ENCODE peak calls at places on chromosomes 1 and 21, in four cellular contexts. E is GM23338, B is K562, Q is HepG2. A is an unnamed sample.

GRCh38 chr1:36160949-36161485 is 5.1 kb downstream of the MAP7D1 start:
- DNase-seq in B (peak), E (peak), Q (no peak), A (no peak)

GRCh38 chr1:90475623-90476022 is 241.5 kb downstream of the BARHL2 start:
- DNase-seq in E (peak), B (peak), Q (no peak), A (no peak)

GRCh38 chr21:41711416-41712023 is 55.3 kb downstream of the RIPK4 start:
- DNase-seq in E (no peak), B (no peak), Q (no peak), A (no peak)

GRCh38 chr1:161198206-161198876 is 513 bp downstream of the ADAMTS4 start:
- DNase-seq in E (peak), B (peak), Q (peak), A (no peak)

GRCh38 chr1:2975466-2976179 is 45.6 kb upstream of the ACTRT2 start:
- DNase-seq in Q (no peak), B (no peak), E (no peak), A (no peak)

GRCh38 chr1:4004635-4005430 is 104.8 kb upstream of the C1orf174 start:
- DNase-seq in Q (no peak), B (no peak), E (no peak), A (no peak)

GRCh38 chr1:162185299-162185698 is 115.8 kb downstream of the NOS1AP start:
- DNase-seq in Q (no peak), B (peak), E (no peak), A (no peak)

GRCh38 chr1:112866151-112866550 is 89.8 kb downstream of the SLC16A1 start:
- DNase-seq in Q (no peak), B (no peak), E (no peak), A (no peak)

GRCh38 chr1:935751-936231 is 12.1 kb downstream of the SAMD11 start:
- DNase-seq in E (peak), B (peak), Q (no peak), A (no peak)

GRCh38 chr1:54291276-54292014 is 91.5 kb downstream of the MRPL37 start:
- DNase-seq in B (no peak), Q (no peak), E (no peak), A (no peak)

GRCh38 chr1:207221934-207222351 is 99.5 kb upstream of the CD55 start:
- DNase-seq in E (no peak), B (peak), Q (no peak), A (no peak)

GRCh38 chr1:91513160-91513559 is 12.5 kb downstream of the CDC7 start:
- DNase-seq in Q (no peak), E (no peak), B (no peak), A (no peak)

GRCh38 chr1:170321113-170321512 is 175.4 kb downstream of the NTMT2 start:
- DNase-seq in E (no peak), B (no peak), Q (no peak), A (no peak)

GRCh38 chr1:53580739-53581475 is 121.7 kb downstream of the DMRTB1 start:
- DNase-seq in Q (no peak), B (no peak), E (no peak), A (no peak)

GRCh38 chr1:119220980-119221379 is 80.5 kb upstream of the WARS2 start:
- DNase-seq in Q (no peak), B (no peak), E (no peak), A (no peak)

GRCh38 chr1:28208818-28209441 is 23.9 kb downstream of the DNAJC8 start:
- DNase-seq in E (peak), B (peak), Q (peak), A (peak)

GRCh38 chr1:33349081-33349759 is 28.3 kb upstream of the A3GALT2 start:
- DNase-seq in B (peak), E (peak), Q (no peak), A (no peak)

GRCh38 chr1:151728151-151728711 is 6.9 kb downstream of the RIIAD1 start:
- DNase-seq in B (no peak), Q (no peak), E (peak), A (no peak)

GRCh38 chr1:217133958-217134856 is 411.0 kb upstream of the ESRRG start:
- DNase-seq in Q (no peak), E (peak), B (no peak), A (no peak)

GRCh38 chr1:23751050-23751814 is 8.0 kb downstream of the ELOA start:
- DNase-seq in Q (peak), E (peak), B (peak), A (no peak)

GRCh38 chr1:178189814-178190213 is 95.9 kb downstream of the RASAL2 start:
- DNase-seq in B (peak), E (peak), Q (peak), A (peak)

GRCh38 chr1:13762642-13763041 is 62.7 kb downstream of the PRDM2 start:
- DNase-seq in B (no peak), E (peak), Q (no peak), A (no peak)

GRCh38 chr1:184143449-184143848 is 91.9 kb downstream of the TSEN15 start:
- DNase-seq in B (no peak), Q (no peak), E (peak), A (no peak)

GRCh38 chr1:193709607-193710006 is 523.2 kb upstream of the B3GALT2 start:
- DNase-seq in Q (no peak), B (no peak), E (no peak), A (no peak)

GRCh38 chr1:54337928-54338327 is 68.3 kb downstream of the SSBP3 start:
- DNase-seq in E (no peak), B (no peak), Q (no peak), A (no peak)

GRCh38 chr1:205430631-205431305 is 8.9 kb upstream of the LEMD1 start:
- DNase-seq in Q (no peak), E (peak), B (peak), A (peak)

GRCh38 chr21:43868461-43868860 is 3.4 kb downstream of the AGPAT3 start:
- DNase-seq in E (no peak), B (no peak), Q (no peak), A (no peak)

GRCh38 chr1:10617931-10618885 is 143.5 kb downstream of the PEX14 start:
- DNase-seq in E (no peak), B (no peak), Q (no peak), A (no peak)

GRCh38 chr1:57550092-57550491 is 126.2 kb upstream of the DAB1 start:
- DNase-seq in B (no peak), E (no peak), Q (no peak), A (no peak)

GRCh38 chr21:14594967-14595366 is 48.9 kb upstream of the SAMSN1 start:
- DNase-seq in Q (no peak), E (no peak), B (no peak), A (no peak)

GRCh38 chr21:33685613-33686197 is 43.4 kb downstream of the ITSN1 start:
- DNase-seq in Q (peak), E (peak), B (no peak), A (no peak)

GRCh38 chr21:33133912-33134311 is 64.0 kb downstream of the OLIG1 start:
- DNase-seq in E (no peak), B (no peak), Q (no peak), A (no peak)

GRCh38 chr1:109787211-109787844 is 23.6 kb upstream of the EPS8L3 start:
- DNase-seq in E (no peak), Q (no peak), B (no peak), A (no peak)

GRCh38 chr1:40919475-40920011 is 57.4 kb upstream of the CITED4 start:
- DNase-seq in B (no peak), E (no peak), Q (peak), A (no peak)

GRCh38 chr1:155083865-155084721 is 5.5 kb downstream of the EFNA3 start:
- DNase-seq in Q (peak), E (no peak), B (peak), A (no peak)

GRCh38 chr1:155085504-155086181 is 7.0 kb downstream of the EFNA3 start:
- DNase-seq in B (peak), E (peak), Q (no peak), A (no peak)

GRCh38 chr1:155086182-155086741 is 7.6 kb downstream of the EFNA3 start:
- DNase-seq in E (peak), B (peak), Q (no peak), A (no peak)

GRCh38 chr1:155082941-155083541 is 4.4 kb downstream of the EFNA3 start:
- DNase-seq in B (no peak), E (no peak), Q (no peak), A (no peak)

GRCh38 chr1:155084722-155085503 is 6.3 kb downstream of the EFNA3 start:
- DNase-seq in B (peak), E (peak), Q (peak), A (peak)
- TF ChIP-seq EZH2 in B (no peak), E (no peak), Q (no peak), A (no peak)

GRCh38 chr1:116763787-116764465 is 9.7 kb downstream of the CD2 start:
- DNase-seq in B (peak), E (peak), Q (peak), A (no peak)
- TF ChIP-seq JUNB in B (no peak), E (no peak), Q (no peak), A (no peak)

DNA sequence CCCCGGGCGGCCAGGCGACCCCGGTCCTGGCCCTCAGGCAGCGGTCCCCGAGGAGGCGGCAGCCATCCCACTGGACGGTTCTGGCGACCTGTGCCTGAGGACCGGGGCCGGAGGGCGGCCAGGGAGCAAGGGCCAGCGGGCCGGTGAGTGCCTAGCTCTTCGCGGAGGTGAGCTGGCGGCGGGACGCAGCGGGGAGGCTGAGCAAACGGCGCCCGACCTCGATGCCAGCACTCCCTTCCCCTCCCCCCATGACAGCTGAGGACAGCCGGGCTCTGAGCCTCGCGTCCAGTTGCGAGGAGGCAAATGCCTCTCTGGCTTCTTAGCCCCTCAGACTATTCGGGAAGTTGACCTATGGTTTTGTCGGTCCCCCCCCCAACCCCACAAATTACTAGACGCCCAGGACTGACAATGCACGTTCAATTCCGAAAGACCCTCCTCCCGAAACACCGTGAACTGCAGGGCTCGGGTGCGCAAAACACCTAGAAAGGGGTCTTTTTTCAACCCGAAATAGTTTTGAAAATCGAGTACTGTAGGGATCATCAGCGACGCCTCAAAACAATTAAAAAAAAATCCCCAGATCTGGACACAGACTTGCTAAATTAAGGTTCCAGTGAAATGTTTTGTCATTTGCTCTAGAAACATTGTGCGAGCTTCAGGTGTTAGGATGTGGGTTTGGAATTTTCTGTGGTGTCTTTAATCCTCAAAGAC is 8.3 kb downstream of the CDKN2C start:
- DNase-seq in Q (peak), E (peak), B (peak), A (no peak)
- TF ChIP-seq EZH2 in Q (no peak), E (peak), B (no peak), A (no peak)

DNA sequence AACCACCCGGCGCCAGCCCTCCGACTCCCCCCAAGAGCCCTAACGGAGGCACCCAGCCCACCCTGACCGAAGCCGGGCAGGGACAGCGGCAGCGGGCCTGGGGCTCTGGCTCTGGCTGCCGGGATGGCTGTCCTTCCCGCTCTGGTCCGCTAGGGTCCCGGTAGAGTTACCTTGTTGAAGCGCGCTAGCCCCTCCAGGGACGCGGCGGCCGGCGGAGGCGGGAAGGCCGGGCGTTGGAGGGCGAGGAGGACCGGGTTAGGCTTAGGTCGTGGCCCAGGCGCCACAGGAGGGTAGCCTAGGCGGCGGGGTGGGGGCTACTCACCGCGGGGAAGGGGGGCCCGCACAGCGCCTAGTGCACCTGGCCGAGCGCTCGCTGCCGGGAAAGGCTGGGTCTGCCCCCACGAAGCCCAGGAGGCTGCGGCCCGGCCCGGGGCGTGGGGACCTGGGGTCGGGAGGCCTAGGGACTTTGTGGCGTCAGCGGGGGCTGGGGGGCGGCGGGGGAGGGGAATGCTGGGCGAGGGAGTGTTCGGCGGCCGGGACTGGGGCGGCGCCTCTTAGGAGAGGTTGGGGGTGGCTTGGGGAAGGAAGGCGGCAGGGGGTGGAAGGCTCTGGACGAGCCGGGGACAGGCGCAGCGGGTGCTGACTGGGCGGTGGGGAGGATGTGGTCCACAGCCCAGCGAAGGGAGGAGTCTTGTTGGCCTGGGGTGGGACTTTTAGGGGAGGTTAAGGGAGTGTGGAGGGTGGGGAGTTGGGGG is at the start of gene TRIM17:
- DNase-seq in Q (peak), B (no peak), E (peak), A (no peak)
- TF ChIP-seq JUNB in Q (no peak), B (no peak), E (no peak), A (no peak)

DNA sequence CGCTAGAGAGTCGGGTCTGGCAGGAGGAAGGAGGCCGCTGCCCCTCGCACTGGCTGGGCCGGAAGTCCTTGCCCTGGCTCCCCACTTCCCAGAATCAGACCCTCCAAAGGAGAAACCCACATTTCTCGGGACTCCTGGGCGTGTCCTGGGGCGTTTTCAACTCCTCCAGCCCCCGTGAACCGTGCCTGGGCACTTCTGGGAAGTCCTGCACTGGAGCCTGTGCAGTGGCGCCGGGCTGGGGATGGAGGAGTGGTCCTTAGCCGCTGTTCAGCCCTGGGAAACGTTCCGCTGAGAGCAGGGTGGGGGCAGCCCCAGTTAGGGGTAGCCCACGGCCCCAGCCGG is 3.0 kb downstream of the IGSF21 start:
- DNase-seq in Q (no peak), E (peak), B (no peak), A (no peak)
- TF ChIP-seq EZH2 in Q (no peak), E (no peak), B (no peak), A (no peak)

GRCh38 chr21:34781508-34781907 is 112.7 kb downstream of the CLIC6 start:
- DNase-seq in Q (no peak), E (no peak), B (no peak), A (no peak)
- TF ChIP-seq JUNB in Q (no peak), E (no peak), B (no peak), A (no peak)

GRCh38 chr1:45490121-45490622 is 791 bp downstream of the TESK2 start:
- DNase-seq in B (no peak), Q (no peak), E (peak), A (no peak)
- TF ChIP-seq EZH2 in B (no peak), Q (no peak), E (no peak), A (no peak)